ENCODE peak calls at places on chromosomes 3 and 15, in eight cellular contexts. One of them, this sample, is unnamed.

GRCh38 chr3:178048768-178049167 is 487.5 kb upstream of the KCNMB2 start:
- DNase-seq in tibial nerve: no peak
- DNase-seq in upper lobe of left lung: no peak
- DNase-seq in CD8-positive, alpha-beta T cell: no peak
- DNase-seq in A549: no peak
- DNase-seq in psoas muscle: no peak
- DNase-seq in tibial artery: no peak
- DNase-seq in Peyer's patch: no peak
- DNase-seq in this sample: no peak

GRCh38 chr15:33737687-33738606 is 230.3 kb upstream of the CHRM5 start:
- DNase-seq in tibial nerve: no peak
- DNase-seq in upper lobe of left lung: no peak
- DNase-seq in CD8-positive, alpha-beta T cell: no peak
- DNase-seq in A549: peak; percentile 80
- DNase-seq in psoas muscle: no peak
- DNase-seq in tibial artery: no peak
- DNase-seq in Peyer's patch: peak; percentile 58
- DNase-seq in this sample: no peak

GRCh38 chr3:127484601-127485388 is 105.7 kb downstream of the TPRA1 start:
- DNase-seq in tibial nerve: no peak
- DNase-seq in upper lobe of left lung: no peak
- DNase-seq in CD8-positive, alpha-beta T cell: no peak
- DNase-seq in A549: no peak
- DNase-seq in psoas muscle: no peak
- DNase-seq in tibial artery: peak; percentile 5
- DNase-seq in Peyer's patch: peak; percentile 10
- DNase-seq in this sample: no peak

GRCh38 chr3:121723485-121723884 is 26.1 kb downstream of the GOLGB1 start:
- DNase-seq in tibial nerve: no peak
- DNase-seq in upper lobe of left lung: no peak
- DNase-seq in CD8-positive, alpha-beta T cell: no peak
- DNase-seq in A549: no peak
- DNase-seq in psoas muscle: no peak
- DNase-seq in tibial artery: no peak
- DNase-seq in Peyer's patch: no peak
- DNase-seq in this sample: no peak

GRCh38 chr3:33908209-33908851 is 109.9 kb downstream of the PDCD6IP start:
- DNase-seq in tibial nerve: no peak
- DNase-seq in upper lobe of left lung: no peak
- DNase-seq in CD8-positive, alpha-beta T cell: no peak
- DNase-seq in A549: no peak
- DNase-seq in psoas muscle: no peak
- DNase-seq in tibial artery: no peak
- DNase-seq in Peyer's patch: no peak
- DNase-seq in this sample: no peak

GRCh38 chr3:25291524-25291923 is 136.5 kb upstream of the RARB start:
- DNase-seq in tibial nerve: no peak
- DNase-seq in upper lobe of left lung: no peak
- DNase-seq in CD8-positive, alpha-beta T cell: no peak
- DNase-seq in A549: no peak
- DNase-seq in psoas muscle: no peak
- DNase-seq in tibial artery: no peak
- DNase-seq in Peyer's patch: no peak
- DNase-seq in this sample: no peak

GRCh38 chr3:60403866-60404265 is 847.4 kb downstream of the FHIT start:
- DNase-seq in tibial nerve: no peak
- DNase-seq in upper lobe of left lung: no peak
- DNase-seq in CD8-positive, alpha-beta T cell: no peak
- DNase-seq in A549: no peak
- DNase-seq in psoas muscle: no peak
- DNase-seq in tibial artery: no peak
- DNase-seq in Peyer's patch: no peak
- DNase-seq in this sample: no peak

GRCh38 chr15:68191555-68191954 is 13.6 kb downstream of the CALML4 start:
- DNase-seq in tibial nerve: no peak
- DNase-seq in upper lobe of left lung: no peak
- DNase-seq in CD8-positive, alpha-beta T cell: no peak
- DNase-seq in A549: no peak
- DNase-seq in psoas muscle: no peak
- DNase-seq in tibial artery: no peak
- DNase-seq in Peyer's patch: no peak
- DNase-seq in this sample: no peak

GRCh38 chr3:193744822-193745684 is 152.0 kb downstream of the OPA1 start:
- DNase-seq in tibial nerve: no peak
- DNase-seq in upper lobe of left lung: no peak
- DNase-seq in CD8-positive, alpha-beta T cell: no peak
- DNase-seq in A549: no peak
- DNase-seq in psoas muscle: no peak
- DNase-seq in tibial artery: no peak
- DNase-seq in Peyer's patch: no peak
- DNase-seq in this sample: no peak

GRCh38 chr15:67413770-67414429 is 107.0 kb upstream of the C15orf61 start:
- DNase-seq in tibial nerve: no peak
- DNase-seq in upper lobe of left lung: no peak
- DNase-seq in CD8-positive, alpha-beta T cell: no peak
- DNase-seq in A549: peak; percentile 32
- DNase-seq in psoas muscle: no peak
- DNase-seq in tibial artery: no peak
- DNase-seq in Peyer's patch: no peak
- DNase-seq in this sample: no peak

GRCh38 chr15:45991863-45992262 is 357.0 kb downstream of the SQOR start:
- DNase-seq in tibial nerve: no peak
- DNase-seq in upper lobe of left lung: no peak
- DNase-seq in CD8-positive, alpha-beta T cell: no peak
- DNase-seq in A549: no peak
- DNase-seq in psoas muscle: no peak
- DNase-seq in tibial artery: no peak
- DNase-seq in Peyer's patch: no peak
- DNase-seq in this sample: no peak

GRCh38 chr3:37466660-37467359 is 292.4 kb upstream of the LRRFIP2 start:
- DNase-seq in tibial nerve: no peak
- DNase-seq in upper lobe of left lung: no peak
- DNase-seq in CD8-positive, alpha-beta T cell: no peak
- DNase-seq in A549: no peak
- DNase-seq in psoas muscle: no peak
- DNase-seq in tibial artery: peak; percentile 32
- DNase-seq in Peyer's patch: no peak
- DNase-seq in this sample: no peak

GRCh38 chr3:182843478-182843877 is 50.2 kb downstream of the ATP11B start:
- DNase-seq in tibial nerve: no peak
- DNase-seq in upper lobe of left lung: no peak
- DNase-seq in CD8-positive, alpha-beta T cell: no peak
- DNase-seq in A549: no peak
- DNase-seq in psoas muscle: no peak
- DNase-seq in tibial artery: no peak
- DNase-seq in Peyer's patch: no peak
- DNase-seq in this sample: no peak

GRCh38 chr3:108008106-108008505 is 82.7 kb downstream of the CD47 start:
- DNase-seq in tibial nerve: no peak
- DNase-seq in upper lobe of left lung: no peak
- DNase-seq in CD8-positive, alpha-beta T cell: no peak
- DNase-seq in A549: no peak
- DNase-seq in psoas muscle: no peak
- DNase-seq in tibial artery: no peak
- DNase-seq in Peyer's patch: no peak
- DNase-seq in this sample: no peak

GRCh38 chr3:109685084-109686079 is 348.0 kb upstream of the DPPA4 start:
- DNase-seq in tibial nerve: peak; percentile 33
- DNase-seq in upper lobe of left lung: peak; percentile 65
- DNase-seq in CD8-positive, alpha-beta T cell: no peak
- DNase-seq in A549: peak; percentile 60
- DNase-seq in psoas muscle: peak; percentile 67
- DNase-seq in tibial artery: peak; percentile 91
- DNase-seq in Peyer's patch: peak; percentile 48
- DNase-seq in this sample: no peak

GRCh38 chr3:152853196-152853595 is 18.3 kb downstream of the P2RY1 start:
- DNase-seq in tibial nerve: no peak
- DNase-seq in upper lobe of left lung: no peak
- DNase-seq in CD8-positive, alpha-beta T cell: no peak
- DNase-seq in A549: no peak
- DNase-seq in psoas muscle: no peak
- DNase-seq in tibial artery: no peak
- DNase-seq in Peyer's patch: no peak
- DNase-seq in this sample: no peak

GRCh38 chr15:73146419-73146818 is 94.2 kb downstream of the NEO1 start:
- DNase-seq in tibial nerve: no peak
- DNase-seq in upper lobe of left lung: no peak
- DNase-seq in CD8-positive, alpha-beta T cell: no peak
- DNase-seq in A549: no peak
- DNase-seq in psoas muscle: no peak
- DNase-seq in tibial artery: no peak
- DNase-seq in Peyer's patch: no peak
- DNase-seq in this sample: no peak

GRCh38 chr3:18988619-18989229 is 159.6 kb upstream of the KCNH8 start:
- DNase-seq in tibial nerve: no peak
- DNase-seq in upper lobe of left lung: no peak
- DNase-seq in CD8-positive, alpha-beta T cell: no peak
- DNase-seq in A549: peak; percentile 7
- DNase-seq in psoas muscle: no peak
- DNase-seq in tibial artery: no peak
- DNase-seq in Peyer's patch: no peak
- DNase-seq in this sample: no peak

GRCh38 chr3:78689378-78689777 is 1078.4 kb downstream of the ROBO1 start:
- DNase-seq in tibial nerve: no peak
- DNase-seq in upper lobe of left lung: no peak
- DNase-seq in CD8-positive, alpha-beta T cell: no peak
- DNase-seq in A549: no peak
- DNase-seq in psoas muscle: no peak
- DNase-seq in tibial artery: no peak
- DNase-seq in Peyer's patch: no peak
- DNase-seq in this sample: no peak

GRCh38 chr3:162777118-162777517 is 1280.5 kb downstream of the OTOL1 start:
- DNase-seq in tibial nerve: no peak
- DNase-seq in upper lobe of left lung: no peak
- DNase-seq in CD8-positive, alpha-beta T cell: no peak
- DNase-seq in A549: no peak
- DNase-seq in psoas muscle: no peak
- DNase-seq in tibial artery: no peak
- DNase-seq in Peyer's patch: no peak
- DNase-seq in this sample: no peak

GRCh38 chr3:155958676-155959075 is 88.2 kb downstream of the GMPS start:
- DNase-seq in tibial nerve: no peak
- DNase-seq in upper lobe of left lung: no peak
- DNase-seq in CD8-positive, alpha-beta T cell: no peak
- DNase-seq in A549: no peak
- DNase-seq in psoas muscle: no peak
- DNase-seq in tibial artery: no peak
- DNase-seq in Peyer's patch: no peak
- DNase-seq in this sample: no peak

GRCh38 chr3:87191641-87192040 is 35.5 kb upstream of the CHMP2B start:
- DNase-seq in tibial nerve: no peak
- DNase-seq in upper lobe of left lung: no peak
- DNase-seq in CD8-positive, alpha-beta T cell: no peak
- DNase-seq in A549: no peak
- DNase-seq in psoas muscle: no peak
- DNase-seq in tibial artery: no peak
- DNase-seq in Peyer's patch: no peak
- DNase-seq in this sample: no peak

GRCh38 chr3:146803746-146804145 is 198.6 kb upstream of the PLSCR5 start:
- DNase-seq in tibial nerve: no peak
- DNase-seq in upper lobe of left lung: no peak
- DNase-seq in CD8-positive, alpha-beta T cell: no peak
- DNase-seq in A549: no peak
- DNase-seq in psoas muscle: no peak
- DNase-seq in tibial artery: no peak
- DNase-seq in Peyer's patch: no peak
- DNase-seq in this sample: no peak

GRCh38 chr15:27382296-27382695 is 411.3 kb downstream of the GABRG3 start:
- DNase-seq in tibial nerve: no peak
- DNase-seq in upper lobe of left lung: no peak
- DNase-seq in CD8-positive, alpha-beta T cell: no peak
- DNase-seq in A549: no peak
- DNase-seq in psoas muscle: no peak
- DNase-seq in tibial artery: no peak
- DNase-seq in Peyer's patch: no peak
- DNase-seq in this sample: no peak
- H3K9me3 ChIP-seq in tibial nerve: no peaks in the 10 kb centered on the region
- H3K9me3 ChIP-seq in upper lobe of left lung: no peaks in the 10 kb centered on the region
- H3K9me3 ChIP-seq in CD8-positive, alpha-beta T cell: no peaks in the 10 kb centered on the region
- H3K9me3 ChIP-seq in A549: peaks cover 6% of the 10 kb centered on the region
- H3K9me3 ChIP-seq in psoas muscle: no peaks in the 10 kb centered on the region
- H3K9me3 ChIP-seq in tibial artery: no peaks in the 10 kb centered on the region
- H3K9me3 ChIP-seq in Peyer's patch: no peaks in the 10 kb centered on the region
- H3K9me3 ChIP-seq in this sample: no peaks in the 10 kb centered on the region

DNA sequence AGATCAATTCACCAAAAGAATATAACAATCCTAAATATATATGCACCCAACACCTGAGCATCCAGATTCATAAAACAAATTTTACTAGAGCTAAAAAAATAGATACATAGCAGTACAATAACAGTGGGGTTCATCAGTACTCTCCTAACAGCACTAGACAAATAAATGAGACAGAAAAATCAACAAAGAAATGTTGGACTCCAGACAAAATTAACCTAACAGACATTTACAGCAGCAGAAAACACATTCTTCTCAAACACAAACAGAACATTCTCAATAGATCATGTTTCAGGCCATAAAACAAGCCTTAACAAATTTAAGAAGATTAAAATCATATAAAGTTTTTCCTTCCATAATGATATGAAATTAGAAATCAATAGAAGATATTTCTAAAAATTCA is 124.8 kb upstream of the NECTIN3 start:
- DNase-seq in tibial nerve: no peak
- DNase-seq in upper lobe of left lung: no peak
- DNase-seq in CD8-positive, alpha-beta T cell: no peak
- DNase-seq in A549: no peak
- DNase-seq in psoas muscle: no peak
- DNase-seq in tibial artery: no peak
- DNase-seq in Peyer's patch: no peak
- DNase-seq in this sample: no peak
- H3K9me3 ChIP-seq in tibial nerve: no peaks in the 10 kb centered on the region
- H3K9me3 ChIP-seq in upper lobe of left lung: peaks cover 3% of the 10 kb centered on the region
- H3K9me3 ChIP-seq in CD8-positive, alpha-beta T cell: peaks cover 4% of the 10 kb centered on the region
- H3K9me3 ChIP-seq in A549: peaks cover 48% of the 10 kb centered on the region
- H3K9me3 ChIP-seq in psoas muscle: peaks cover 22% of the 10 kb centered on the region
- H3K9me3 ChIP-seq in tibial artery: peaks cover 40% of the 10 kb centered on the region
- H3K9me3 ChIP-seq in Peyer's patch: no peaks in the 10 kb centered on the region
- H3K9me3 ChIP-seq in this sample: no peaks in the 10 kb centered on the region

DNA sequence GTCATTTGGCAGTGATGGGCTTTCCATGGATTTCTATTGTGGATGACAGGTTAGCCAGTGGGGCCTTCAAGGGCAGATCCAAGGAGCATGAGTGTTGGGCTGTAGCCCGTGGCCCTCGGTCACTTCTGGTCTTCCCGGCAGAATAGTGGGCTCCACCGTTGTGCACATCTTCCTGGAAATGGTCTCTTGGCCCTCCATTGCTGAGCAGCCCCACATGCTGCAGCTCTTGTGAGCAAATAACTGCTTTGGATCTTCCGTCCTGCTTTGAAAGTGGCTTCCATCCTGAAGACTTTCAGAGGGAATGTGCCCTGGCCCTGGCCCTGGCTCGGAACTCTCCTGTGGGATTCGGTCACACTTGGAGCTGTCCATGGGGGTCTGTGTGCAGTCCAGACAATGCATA is 102.8 kb downstream of the SNRPN start:
- DNase-seq in tibial nerve: no peak
- DNase-seq in upper lobe of left lung: peak; percentile 7
- DNase-seq in CD8-positive, alpha-beta T cell: no peak
- DNase-seq in A549: no peak
- DNase-seq in psoas muscle: no peak
- DNase-seq in tibial artery: no peak
- DNase-seq in Peyer's patch: no peak
- DNase-seq in this sample: no peak
- H3K9me3 ChIP-seq in tibial nerve: peaks cover 74% of the 10 kb centered on the region
- H3K9me3 ChIP-seq in upper lobe of left lung: peaks cover 98% of the 10 kb centered on the region
- H3K9me3 ChIP-seq in CD8-positive, alpha-beta T cell: peaks cover 97% of the 10 kb centered on the region
- H3K9me3 ChIP-seq in A549: peaks cover 67% of the 10 kb centered on the region
- H3K9me3 ChIP-seq in psoas muscle: peaks cover 92% of the 10 kb centered on the region
- H3K9me3 ChIP-seq in tibial artery: peaks cover 100% of the 10 kb centered on the region
- H3K9me3 ChIP-seq in Peyer's patch: peaks cover 100% of the 10 kb centered on the region
- H3K9me3 ChIP-seq in this sample: peaks cover 61% of the 10 kb centered on the region

GRCh38 chr3:43043071-43043766 is 62.7 kb downstream of the POMGNT2 start:
- DNase-seq in tibial nerve: no peak
- DNase-seq in upper lobe of left lung: no peak
- DNase-seq in CD8-positive, alpha-beta T cell: no peak
- DNase-seq in A549: no peak
- DNase-seq in psoas muscle: no peak
- DNase-seq in tibial artery: no peak
- DNase-seq in Peyer's patch: no peak
- DNase-seq in this sample: no peak
- H3K9me3 ChIP-seq in tibial nerve: no peaks in the 10 kb centered on the region
- H3K9me3 ChIP-seq in upper lobe of left lung: no peaks in the 10 kb centered on the region
- H3K9me3 ChIP-seq in CD8-positive, alpha-beta T cell: peaks cover 5% of the 10 kb centered on the region
- H3K9me3 ChIP-seq in A549: no peaks in the 10 kb centered on the region
- H3K9me3 ChIP-seq in psoas muscle: peaks cover 10% of the 10 kb centered on the region
- H3K9me3 ChIP-seq in tibial artery: peaks cover 4% of the 10 kb centered on the region
- H3K9me3 ChIP-seq in Peyer's patch: peaks cover 13% of the 10 kb centered on the region
- H3K9me3 ChIP-seq in this sample: no peaks in the 10 kb centered on the region

This sample was measured in T-helper 17 cell.